ENCODE peak calls at places on chromosome 11, in eight cellular contexts. O, R, S, P, H, F, M and V are unnamed samples.

GRCh38 chr11:116513278-116513823 is 259.4 kb downstream of the BUD13 start:
- DNase-seq in O (no peak), R (no peak), S (no peak), P (no peak), H (no peak), F (no peak), M (no peak), V (no peak)

GRCh38 chr11:41996558-41996957 is 537.1 kb upstream of the LRRC4C start:
- DNase-seq in O (no peak), R (no peak), S (no peak), P (no peak), H (no peak), F (no peak), M (no peak), V (no peak)

GRCh38 chr11:98107736-98108135 is 913.0 kb upstream of the CNTN5 start:
- DNase-seq in O (no peak), R (no peak), S (no peak), P (no peak), H (no peak), F (no peak), M (no peak), V (no peak)

GRCh38 chr11:121733858-121734257 is 281.1 kb upstream of the SORL1-AS1 start:
- DNase-seq in O (no peak), R (no peak), S (no peak), P (no peak), H (no peak), F (no peak), M (no peak), V (no peak)

GRCh38 chr11:112962854-112963367 is 1.7 kb downstream of the NCAM1 start:
- DNase-seq in O (no peak), R (peak; percentile 68), S (no peak), P (peak; percentile 24), H (peak; percentile 90), F (no peak), M (no peak), V (no peak)

GRCh38 chr11:42595856-42596255 is 715.9 kb upstream of the API5 start:
- DNase-seq in O (no peak), R (no peak), S (no peak), P (no peak), H (no peak), F (no peak), M (no peak), V (no peak)

GRCh38 chr11:120222916-120223315 is 12.1 kb downstream of the OAF start:
- DNase-seq in O (no peak), R (no peak), S (no peak), P (no peak), H (no peak), F (no peak), M (no peak), V (no peak)

GRCh38 chr11:93741882-93742226 is 382 bp downstream of the C11orf54 start:
- DNase-seq in O (no peak), R (peak; percentile 67), S (no peak), P (peak; percentile 66), H (peak; percentile 49), F (no peak), M (no peak), V (no peak)

GRCh38 chr11:59615132-59615636 is 390 bp downstream of the OSBP start:
- DNase-seq in O (no peak), R (peak; percentile 73), S (peak; percentile 17), P (no peak), H (peak; percentile 17), F (peak; percentile 41), M (peak; percentile 35), V (peak; percentile 38)

GRCh38 chr11:99795999-99796398 is 775.2 kb downstream of the CNTN5 start:
- DNase-seq in O (no peak), R (no peak), S (no peak), P (no peak), H (no peak), F (no peak), M (no peak), V (no peak)

GRCh38 chr11:101442936-101443521 is 140.8 kb downstream of the TRPC6 start:
- DNase-seq in O (no peak), R (no peak), S (no peak), P (peak; percentile 69), H (no peak), F (no peak), M (no peak), V (no peak)

GRCh38 chr11:102237096-102237735 is 80.1 kb upstream of the BIRC3 start:
- DNase-seq in O (no peak), R (no peak), S (no peak), P (peak; percentile 90), H (no peak), F (no peak), M (no peak), V (no peak)

GRCh38 chr11:126991596-126991995 is 9.0 kb downstream of the KIRREL3 start:
- DNase-seq in O (no peak), R (no peak), S (no peak), P (no peak), H (peak; percentile 56), F (no peak), M (no peak), V (no peak)

GRCh38 chr11:76249195-76249741 is 43.0 kb upstream of the WNT11 start:
- DNase-seq in O (no peak), R (no peak), S (no peak), P (no peak), H (no peak), F (no peak), M (no peak), V (no peak)

GRCh38 chr11:121055076-121055475 is 31.2 kb downstream of the TBCEL start:
- DNase-seq in O (no peak), R (no peak), S (no peak), P (no peak), H (no peak), F (no peak), M (no peak), V (no peak)

GRCh38 chr11:59283825-59284772 is 71.4 kb upstream of the MPEG1 start:
- DNase-seq in O (peak; percentile 31), R (no peak), S (peak; percentile 15), P (peak; percentile 46), H (peak; percentile 15), F (peak; percentile 15), M (peak; percentile 27), V (peak; percentile 7)

GRCh38 chr11:93603671-93604070 is 57.8 kb upstream of the CEP295 start:
- DNase-seq in O (no peak), R (no peak), S (no peak), P (no peak), H (no peak), F (no peak), M (no peak), V (no peak)

GRCh38 chr11:118918686-118919280 is 6.9 kb downstream of the BCL9L start:
- DNase-seq in O (no peak), R (no peak), S (no peak), P (peak; percentile 61), H (peak; percentile 63), F (no peak), M (no peak), V (no peak)

GRCh38 chr11:70159612-70160570 is 43.2 kb upstream of the FADD start:
- DNase-seq in O (peak; percentile 61), R (peak; percentile 64), S (no peak), P (peak; percentile 27), H (peak; percentile 97), F (no peak), M (no peak), V (no peak)

GRCh38 chr11:120060512-120060911 is 77.4 kb downstream of the TRIM29 start:
- DNase-seq in O (no peak), R (no peak), S (no peak), P (no peak), H (no peak), F (no peak), M (no peak), V (no peak)

GRCh38 chr11:94144664-94145063 is 16.0 kb downstream of the PANX1 start:
- DNase-seq in O (no peak), R (no peak), S (no peak), P (no peak), H (no peak), F (no peak), M (no peak), V (no peak)

GRCh38 chr11:91314521-91314920 is 910.1 kb upstream of the FAT3 start:
- DNase-seq in O (no peak), R (no peak), S (no peak), P (no peak), H (no peak), F (no peak), M (no peak), V (no peak)

GRCh38 chr11:76205252-76206076 is 838 bp downstream of the WNT11 start:
- DNase-seq in O (no peak), R (no peak), S (no peak), P (no peak), H (no peak), F (no peak), M (no peak), V (no peak)

GRCh38 chr11:1140642-1141490 is 16.9 kb upstream of the MUC5AC start:
- DNase-seq in O (no peak), R (no peak), S (no peak), P (no peak), H (no peak), F (no peak), M (no peak), V (no peak)

GRCh38 chr11:118045191-118045590 is 31.7 kb upstream of the TMPRSS4 start:
- DNase-seq in O (no peak), R (no peak), S (no peak), P (no peak), H (no peak), F (no peak), M (no peak), V (no peak)

GRCh38 chr11:76251576-76251975 is 45.3 kb upstream of the WNT11 start:
- DNase-seq in O (no peak), R (no peak), S (no peak), P (peak; percentile 55), H (no peak), F (no peak), M (no peak), V (no peak)

GRCh38 chr11:106369224-106369623 is 291.8 kb downstream of the AASDHPPT start:
- DNase-seq in O (no peak), R (no peak), S (no peak), P (no peak), H (no peak), F (no peak), M (no peak), V (no peak)

GRCh38 chr11:64299847-64300648 is at the start of gene CATSPERZ:
- DNase-seq in O (no peak), R (no peak), S (no peak), P (no peak), H (no peak), F (no peak), M (no peak), V (no peak)

GRCh38 chr11:101620026-101620425 is 36.2 kb upstream of the TRPC6 start:
- DNase-seq in O (no peak), R (no peak), S (no peak), P (no peak), H (no peak), F (no peak), M (no peak), V (no peak)

GRCh38 chr11:72693271-72693968 is 19.2 kb upstream of the PDE2A start:
- DNase-seq in O (no peak), R (no peak), S (no peak), P (no peak), H (no peak), F (no peak), M (no peak), V (no peak)

GRCh38 chr11:82782825-82783374 is 49.2 kb upstream of the FAM181B start:
- DNase-seq in O (no peak), R (no peak), S (no peak), P (no peak), H (no peak), F (no peak), M (no peak), V (no peak)

GRCh38 chr11:120771551-120772060 is 252.3 kb upstream of the TBCEL start:
- DNase-seq in O (no peak), R (no peak), S (no peak), P (no peak), H (no peak), F (no peak), M (no peak), V (no peak)

GRCh38 chr11:133064152-133064877 is 468.0 kb downstream of the OPCML start:
- DNase-seq in O (no peak), R (peak; percentile 72), S (no peak), P (peak; percentile 78), H (peak; percentile 90), F (no peak), M (no peak), V (no peak)

GRCh38 chr11:15146271-15147003 is 31.7 kb downstream of the INSC start:
- DNase-seq in O (no peak), R (no peak), S (no peak), P (peak; percentile 32), H (no peak), F (no peak), M (no peak), V (no peak)